ENCODE peak calls at places on chromosomes 5 and 9, in eight cellular contexts. Q, C, I, R, G, U, A and O are unnamed samples.

GRCh38 chr5:178477224-178478201 is 112.7 kb downstream of the COL23A1 start:
- DNase-seq in Q (no peak), C (no peak), I (no peak), R (no peak), G (no peak), U (no peak), A (no peak), O (no peak)

GRCh38 chr9:14962193-14962899 is 52.1 kb upstream of the FREM1 start:
- DNase-seq in Q (no peak), C (no peak), I (peak; percentile 36), R (no peak), G (no peak), U (no peak), A (no peak), O (no peak)

GRCh38 chr9:88748566-88749238 is 213.7 kb downstream of the NXNL2 start:
- DNase-seq in Q (peak; percentile 85), C (peak; percentile 63), I (peak; percentile 18), R (peak; percentile 41), G (peak; percentile 56), U (no peak), A (no peak), O (no peak)

GRCh38 chr9:7490317-7491108 is 309.1 kb downstream of the DMAC1 start:
- DNase-seq in Q (no peak), C (no peak), I (no peak), R (no peak), G (no peak), U (no peak), A (no peak), O (no peak)

GRCh38 chr5:168374532-168374931 is 83.1 kb downstream of the WWC1 start:
- DNase-seq in Q (no peak), C (no peak), I (no peak), R (no peak), G (no peak), U (no peak), A (no peak), O (no peak)

GRCh38 chr5:60487885-60488425 is 212.0 kb downstream of the DEPDC1B start:
- DNase-seq in Q (peak; percentile 42), C (no peak), I (peak; percentile 42), R (peak; percentile 46), G (no peak), U (no peak), A (peak; percentile 74), O (peak; percentile 47)

GRCh38 chr5:8270246-8270645 is 401.3 kb downstream of the MTRR start:
- DNase-seq in Q (no peak), C (no peak), I (no peak), R (no peak), G (no peak), U (no peak), A (no peak), O (no peak)

GRCh38 chr5:93100433-93100832 is 480.6 kb downstream of the NR2F1-AS1 start:
- DNase-seq in Q (peak; percentile 51), C (no peak), I (no peak), R (no peak), G (no peak), U (no peak), A (no peak), O (no peak)

GRCh38 chr5:123180178-123180577 is 91.1 kb downstream of the PRDM6 start:
- DNase-seq in Q (no peak), C (peak; percentile 23), I (no peak), R (no peak), G (no peak), U (no peak), A (no peak), O (no peak)

GRCh38 chr9:137240321-137240840 is 706 bp upstream of the TUBB4B start:
- DNase-seq in Q (peak; percentile 74), C (peak; percentile 84), I (peak; percentile 85), R (peak; percentile 91), G (no peak), U (peak; percentile 76), A (peak; percentile 74), O (peak; percentile 79)

GRCh38 chr9:78713746-78714405 is 417.0 kb downstream of the PSAT1 start:
- DNase-seq in Q (no peak), C (no peak), I (no peak), R (no peak), G (no peak), U (no peak), A (no peak), O (no peak)

GRCh38 chr5:42851441-42851840 is 39.7 kb upstream of the SELENOP start:
- DNase-seq in Q (no peak), C (no peak), I (no peak), R (no peak), G (no peak), U (no peak), A (no peak), O (no peak)

GRCh38 chr9:119955276-119955675 is 586.0 kb upstream of the BRINP1 start:
- DNase-seq in Q (no peak), C (no peak), I (no peak), R (no peak), G (no peak), U (no peak), A (no peak), O (no peak)

GRCh38 chr9:119951591-119951990 is 582.4 kb upstream of the BRINP1 start:
- DNase-seq in Q (no peak), C (no peak), I (no peak), R (no peak), G (no peak), U (no peak), A (no peak), O (no peak)

DNA sequence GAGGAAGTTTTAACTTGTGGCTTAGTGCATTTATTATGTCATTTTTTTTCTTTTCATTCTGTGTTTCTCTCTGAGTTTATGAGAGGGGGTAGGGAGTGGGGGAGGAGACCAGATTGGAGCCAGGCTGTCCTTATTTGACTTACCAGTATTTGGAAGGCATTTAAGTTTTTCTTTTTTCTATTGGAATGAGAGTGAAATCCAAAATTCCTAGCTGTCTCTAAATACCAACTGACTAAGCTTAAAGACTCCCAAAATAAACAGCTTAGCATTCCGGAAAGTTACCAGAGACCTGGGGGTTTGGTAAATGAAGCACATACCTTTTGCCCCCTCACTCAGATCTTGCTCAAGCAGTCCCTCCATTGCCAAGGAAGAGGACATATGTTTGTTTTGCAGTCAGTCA is 581.9 kb upstream of the BRINP1 start:
- DNase-seq in Q (peak; percentile 4), C (no peak), I (no peak), R (no peak), G (no peak), U (no peak), A (no peak), O (no peak)
- H3K4me3 ChIP-seq in Q (no peak overlapping the region), C (no peak overlapping the region), I (no peak overlapping the region), R (no peak overlapping the region), G (no peak overlapping the region), U (no peak overlapping the region), A (no peak overlapping the region), O (no peak overlapping the region)

GRCh38 chr9:135033487-135033886 is 54.0 kb upstream of the OLFM1 start:
- DNase-seq in Q (no peak), C (no peak), I (no peak), R (no peak), G (peak; percentile 30), U (no peak), A (no peak), O (no peak)

GRCh38 chr9:135032041-135032835 is 55.2 kb upstream of the OLFM1 start:
- DNase-seq in Q (no peak), C (no peak), I (no peak), R (no peak), G (peak; percentile 43), U (no peak), A (no peak), O (no peak)

GRCh38 chr9:135035781-135036760 is 51.4 kb upstream of the OLFM1 start:
- DNase-seq in Q (no peak), C (no peak), I (no peak), R (no peak), G (peak; percentile 40), U (no peak), A (peak; percentile 15), O (no peak)

GRCh38 chr9:135032868-135033460 is 54.5 kb upstream of the OLFM1 start:
- DNase-seq in Q (no peak), C (no peak), I (no peak), R (no peak), G (peak; percentile 50), U (no peak), A (no peak), O (no peak)

GRCh38 chr9:135034106-135034505 is 53.4 kb upstream of the OLFM1 start:
- DNase-seq in Q (no peak), C (no peak), I (no peak), R (no peak), G (no peak), U (no peak), A (no peak), O (no peak)
- H3K4me1 ChIP-seq in Q (no peaks in the 10 kb centered on the region), C (no peaks in the 10 kb centered on the region), I (no peaks in the 10 kb centered on the region), R (no peaks in the 10 kb centered on the region), G (no peaks in the 10 kb centered on the region), U (no peaks in the 10 kb centered on the region), A (no peaks in the 10 kb centered on the region), O (no peaks in the 10 kb centered on the region)

GRCh38 chr5:96256795-96257470 is 176.1 kb downstream of the PCSK1 start:
- DNase-seq in Q (peak; percentile 81), C (no peak), I (peak; percentile 31), R (peak; percentile 55), G (no peak), U (peak; percentile 25), A (no peak), O (peak; percentile 37)
- TF ChIP-seq CTCF in Q (no peak), C (no peak), I (no peak), R (peak; percentile 5), G (no peak), U (peak; percentile 27), A (no peak), O (no peak)

DNA sequence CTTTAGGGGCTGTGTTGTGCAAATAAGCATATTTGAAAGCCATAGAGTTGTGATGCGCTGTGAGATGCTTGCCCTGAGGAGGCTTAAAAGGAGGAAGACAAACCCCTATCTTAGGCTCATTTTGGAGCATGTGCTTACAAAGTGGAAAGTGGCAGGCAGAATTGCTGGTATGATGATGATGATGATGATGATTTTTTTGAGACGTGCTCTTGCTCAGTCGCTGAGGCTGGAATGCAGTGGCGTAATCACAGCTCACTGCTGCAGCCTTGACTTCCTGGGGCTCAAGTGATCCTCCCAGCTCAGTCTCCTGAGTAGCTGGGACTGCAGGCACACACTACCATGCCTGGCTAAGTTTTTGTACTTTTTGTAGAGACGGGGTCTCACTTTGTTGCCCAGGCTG is 1.7 kb downstream of the CNOT8 start:
- DNase-seq in Q (peak; percentile 54), C (no peak), I (peak; percentile 12), R (no peak), G (no peak), U (peak; percentile 22), A (no peak), O (no peak)
- H3K4me3 ChIP-seq in Q (peak overlapping the region; percentile 99), C (peak overlapping the region; percentile 77), I (no peak overlapping the region), R (peak overlapping the region; percentile 80), G (peak overlapping the region; percentile 71), U (peak overlapping the region; percentile 79), A (peak overlapping the region; percentile 80), O (no peak overlapping the region)

GRCh38 chr9:23379842-23380241 is 446.2 kb downstream of the ELAVL2 start:
- DNase-seq in Q (no peak), C (no peak), I (no peak), R (peak; percentile 30), G (no peak), U (no peak), A (no peak), O (peak; percentile 48)
- H3K4me1 ChIP-seq in Q (no peaks in the 10 kb centered on the region), C (no peaks in the 10 kb centered on the region), I (no peaks in the 10 kb centered on the region), R (no peaks in the 10 kb centered on the region), G (no peaks in the 10 kb centered on the region), U (no peaks in the 10 kb centered on the region), A (no peaks in the 10 kb centered on the region), O (no peaks in the 10 kb centered on the region)